ENCODE peak calls at places on chromosomes 12 and 14, in nine cellular contexts. N is tibial nerve, K is heart left ventricle, R is ovary, T is A549, F is Peyer's patch, I is stomach, G is prostate gland, M is testis. P is an unnamed sample.

GRCh38 chr14:22908601-22909000 is 10.3 kb downstream of the RBM23 start:
- DNase-seq in N (no peak), K (no peak), R (no peak), T (no peak), F (no peak), I (no peak), G (no peak), M (no peak), P (no peak)

GRCh38 chr12:45483571-45483970 is 245.9 kb upstream of the ARID2 start:
- DNase-seq in N (no peak), K (peak; percentile 52), R (peak; percentile 23), T (no peak), F (no peak), I (no peak), G (no peak), M (peak; percentile 64), P (peak; percentile 68)

GRCh38 chr12:110906985-110907384 is 13.4 kb downstream of the MYL2 start:
- DNase-seq in N (no peak), K (no peak), R (no peak), T (no peak), F (no peak), I (no peak), G (no peak), M (no peak), P (no peak)

GRCh38 chr14:41570415-41571155 is 36.1 kb upstream of the LRFN5 start:
- DNase-seq in N (no peak), K (no peak), R (no peak), T (no peak), F (no peak), I (no peak), G (no peak), M (no peak), P (no peak)

GRCh38 chr12:6961695-6962284 is 8.7 kb downstream of the PHB2 start:
- DNase-seq in N (no peak), K (peak; percentile 78), R (peak; percentile 55), T (peak; percentile 85), F (peak; percentile 82), I (peak; percentile 75), G (peak; percentile 60), M (peak; percentile 62), P (peak; percentile 73)

GRCh38 chr12:62658910-62659309 is 192.3 kb downstream of the MON2 start:
- DNase-seq in N (no peak), K (no peak), R (no peak), T (no peak), F (no peak), I (no peak), G (no peak), M (no peak), P (no peak)

GRCh38 chr14:91115986-91116385 is 2.1 kb downstream of the DGLUCY start:
- DNase-seq in N (no peak), K (no peak), R (no peak), T (no peak), F (no peak), I (peak; percentile 49), G (no peak), M (no peak), P (no peak)

GRCh38 chr14:61435563-61436337 is 114.4 kb downstream of the PRKCH start:
- DNase-seq in N (no peak), K (no peak), R (no peak), T (no peak), F (no peak), I (no peak), G (no peak), M (no peak), P (no peak)

GRCh38 chr12:43102506-43103269 is 449.3 kb downstream of the ADAMTS20 start:
- DNase-seq in N (no peak), K (no peak), R (no peak), T (no peak), F (no peak), I (no peak), G (no peak), M (no peak), P (no peak)

GRCh38 chr12:51913071-51914033 is 6.0 kb downstream of the ACVRL1 start:
- DNase-seq in N (no peak), K (no peak), R (no peak), T (no peak), F (peak; percentile 42), I (no peak), G (no peak), M (no peak), P (no peak)

GRCh38 chr14:51484491-51484890 is 167.2 kb upstream of the FRMD6 start:
- DNase-seq in N (no peak), K (no peak), R (no peak), T (no peak), F (no peak), I (no peak), G (no peak), M (no peak), P (peak; percentile 67)

GRCh38 chr14:46250113-46250703 is 401.4 kb downstream of the RPL10L start:
- DNase-seq in N (no peak), K (no peak), R (no peak), T (peak; percentile 0), F (no peak), I (no peak), G (no peak), M (no peak), P (no peak)

GRCh38 chr14:75417674-75418073 is 10.1 kb upstream of the JDP2 start:
- DNase-seq in N (no peak), K (no peak), R (no peak), T (no peak), F (no peak), I (no peak), G (peak; percentile 47), M (no peak), P (no peak)

GRCh38 chr14:67411375-67411774 is 590 bp downstream of the PLEK2 start:
- DNase-seq in N (no peak), K (no peak), R (no peak), T (no peak), F (no peak), I (no peak), G (no peak), M (no peak), P (no peak)

GRCh38 chr14:104680806-104681688 is 8.4 kb upstream of the INF2 start:
- DNase-seq in N (no peak), K (peak; percentile 67), R (no peak), T (peak; percentile 87), F (peak; percentile 91), I (peak; percentile 87), G (peak; percentile 70), M (peak; percentile 59), P (peak; percentile 66)

GRCh38 chr12:6724409-6724797 is 557 bp downstream of the COPS7A start:
- DNase-seq in N (no peak), K (no peak), R (no peak), T (no peak), F (peak; percentile 62), I (peak; percentile 27), G (peak; percentile 7), M (no peak), P (no peak)

GRCh38 chr14:85416771-85417170 is 113.2 kb upstream of the FLRT2 start:
- DNase-seq in N (no peak), K (no peak), R (no peak), T (peak; percentile 15), F (no peak), I (no peak), G (no peak), M (no peak), P (no peak)

GRCh38 chr14:95442633-95443021 is 73.8 kb downstream of the SYNE3 start:
- DNase-seq in N (peak; percentile 78), K (peak; percentile 83), R (peak; percentile 83), T (peak; percentile 91), F (peak; percentile 93), I (peak; percentile 84), G (peak; percentile 71), M (peak; percentile 92), P (peak; percentile 81)

GRCh38 chr12:108822458-108823205 is 34.8 kb downstream of the SSH1 start:
- DNase-seq in N (no peak), K (no peak), R (no peak), T (no peak), F (no peak), I (no peak), G (no peak), M (no peak), P (no peak)

GRCh38 chr14:100568998-100569733 is 18.1 kb downstream of the BEGAIN start:
- DNase-seq in N (no peak), K (no peak), R (no peak), T (no peak), F (no peak), I (no peak), G (no peak), M (no peak), P (no peak)

GRCh38 chr12:54304187-54304810 is 3.5 kb upstream of the NFE2 start:
- DNase-seq in N (peak; percentile 60), K (peak; percentile 78), R (no peak), T (no peak), F (peak; percentile 78), I (peak; percentile 88), G (peak; percentile 27), M (peak; percentile 37), P (peak; percentile 33)
- TF ChIP-seq POLR2A in N (no peak), K (no peak), R (no peak), T (no peak), F (no peak), I (no peak), G (no peak), M (no peak), P (no peak)

DNA sequence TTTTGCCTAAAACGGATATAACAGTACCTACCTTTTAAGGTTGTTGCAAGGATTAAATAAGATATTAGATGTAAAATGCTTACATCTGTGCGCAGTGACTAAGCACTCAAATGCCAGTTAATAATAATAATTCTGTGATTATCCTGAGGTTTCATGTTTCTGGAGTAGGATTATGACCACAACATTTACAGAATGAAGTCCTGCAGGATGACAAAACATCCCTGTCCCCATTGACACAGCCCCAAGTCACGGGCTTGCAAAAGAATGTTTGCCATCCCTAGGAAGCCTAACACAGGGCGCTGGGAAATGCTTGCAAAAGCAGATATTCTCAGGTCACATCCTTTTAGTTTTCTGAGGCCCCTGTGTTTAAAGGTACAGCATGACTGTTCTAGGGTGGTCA is 20.1 kb downstream of the SUSD6 start:
- DNase-seq in N (no peak), K (no peak), R (no peak), T (no peak), F (no peak), I (no peak), G (no peak), M (no peak), P (no peak)
- H3K27ac ChIP-seq in N (no peak overlapping the region), K (peak overlapping the region; percentile 69), R (no peak overlapping the region), T (no peak overlapping the region), F (no peak overlapping the region), I (no peak overlapping the region), G (no peak overlapping the region), M (no peak overlapping the region), P (no peak overlapping the region)

GRCh38 chr12:21894792-21895392 is 46.3 kb downstream of the ABCC9 start:
- DNase-seq in N (no peak), K (no peak), R (no peak), T (no peak), F (no peak), I (no peak), G (no peak), M (no peak), P (no peak)
- TF ChIP-seq POLR2A in N (no peak), K (no peak), R (no peak), T (no peak), F (no peak), I (no peak), G (no peak), M (no peak), P (no peak)

DNA sequence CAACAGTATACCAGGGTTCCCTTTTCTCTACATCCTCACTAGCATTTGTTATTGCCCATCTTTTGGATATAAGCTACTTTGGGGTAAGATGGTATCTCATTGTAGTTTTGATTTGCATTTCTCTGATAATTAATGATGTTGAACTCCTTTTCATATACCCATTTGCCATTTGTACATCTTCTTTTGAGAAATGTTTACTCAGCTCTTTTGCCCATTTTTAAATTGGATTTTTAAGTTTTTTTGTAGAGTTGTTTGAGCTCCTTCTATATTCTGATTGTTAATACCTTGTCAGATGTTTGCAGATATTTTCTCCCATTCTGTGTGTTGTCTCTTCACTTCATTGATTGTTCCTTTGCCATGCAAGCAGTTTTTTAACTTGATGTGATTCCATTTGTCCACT is 22.2 kb downstream of the ESR2 start:
- DNase-seq in N (no peak), K (no peak), R (no peak), T (no peak), F (no peak), I (no peak), G (no peak), M (no peak), P (no peak)
- H3K27ac ChIP-seq in N (no peak overlapping the region), K (no peak overlapping the region), R (no peak overlapping the region), T (no peak overlapping the region), F (no peak overlapping the region), I (no peak overlapping the region), G (no peak overlapping the region), M (no peak overlapping the region), P (no peak overlapping the region)

P was measured in uterus.